ENCODE peak calls at places on chromosome 7, in five cellular contexts. Z is hepatocyte, T is PC-3, U is IMR-90, A is right lobe of liver. M is an unnamed sample. For H3K4me1, the result is how much of the 10 kb centered on the place peaks cover.

GRCh38 chr7:41870505-41871138 is 167.7 kb upstream of the INHBA start:
- DNase-seq in Z (no peak), T (no peak), U (peak), A (no peak), M (no peak)

GRCh38 chr7:65477326-65477725 is 103.7 kb downstream of the ZNF92 start:
- DNase-seq in U (peak), A (no peak), T (peak), Z (peak), M (no peak)

GRCh38 chr7:2363283-2363682 is 8.7 kb downstream of the EIF3B start:
- DNase-seq in A (no peak), Z (no peak), U (no peak), T (no peak), M (no peak)

GRCh38 chr7:114939484-114940097 is 17.7 kb downstream of the MDFIC start:
- DNase-seq in A (no peak), T (peak), U (no peak), Z (no peak), M (no peak)

GRCh38 chr7:152587366-152587765 is 88.6 kb downstream of the XRCC2 start:
- DNase-seq in T (no peak), Z (no peak), A (no peak), U (no peak), M (no peak)

GRCh38 chr7:78095549-78095948 is 297.0 kb downstream of the PHTF2 start:
- DNase-seq in T (no peak), U (peak), Z (no peak), A (no peak), M (no peak)

GRCh38 chr7:139370943-139371313 is 11.2 kb downstream of the LUC7L2 start:
- DNase-seq in U (no peak), Z (no peak), T (no peak), A (no peak), M (no peak)

GRCh38 chr7:111933614-111934013 is 272.6 kb downstream of the DOCK4 start:
- DNase-seq in T (no peak), Z (peak), U (no peak), A (no peak), M (no peak)

GRCh38 chr7:50369408-50370026 is 65.0 kb downstream of the IKZF1 start:
- DNase-seq in A (no peak), U (no peak), T (peak), Z (no peak), M (no peak)

GRCh38 chr7:75756340-75757297 is 15.4 kb downstream of the CCL26 start:
- DNase-seq in U (peak), A (no peak), T (peak), Z (peak), M (no peak)

GRCh38 chr7:46123-46829 is 146.1 kb upstream of the FAM20C start:
- DNase-seq in Z (no peak), U (no peak), A (peak), T (no peak), M (no peak)

GRCh38 chr7:65238785-65239184 is 134.9 kb upstream of the ZNF92 start:
- DNase-seq in U (no peak), A (no peak), T (no peak), Z (no peak), M (no peak)

GRCh38 chr7:143331179-143331825 is 15.4 kb downstream of the CLCN1 start:
- DNase-seq in Z (no peak), A (no peak), T (peak), U (peak), M (no peak)

GRCh38 chr7:92058040-92058439 is 76.2 kb downstream of the CYP51A1 start:
- DNase-seq in U (no peak), A (no peak), Z (no peak), T (no peak), M (no peak)

GRCh38 chr7:155360495-155361362 is 63.1 kb downstream of the INSIG1 start:
- DNase-seq in A (peak), U (no peak), T (no peak), Z (no peak), M (no peak)

GRCh38 chr7:37131855-37132254 is 316.8 kb downstream of the ELMO1 start:
- DNase-seq in A (no peak), Z (no peak), T (no peak), U (no peak), M (no peak)

GRCh38 chr7:38863609-38864291 is 45.2 kb downstream of the VPS41 start:
- DNase-seq in Z (peak), U (no peak), A (peak), T (peak), M (no peak)

GRCh38 chr7:33807779-33808482 is 97.4 kb upstream of the BMPER start:
- DNase-seq in T (peak), Z (peak), A (peak), U (peak), M (peak)

GRCh38 chr7:142248-142955 is 50.0 kb upstream of the FAM20C start:
- DNase-seq in A (peak), Z (peak), U (no peak), T (no peak), M (peak)

GRCh38 chr7:45089314-45089891 is 634 bp upstream of the NACAD start:
- DNase-seq in A (no peak), Z (peak), U (peak), T (peak), M (peak)

GRCh38 chr7:98984126-98984525 is 105.8 kb downstream of the TRRAP start:
- DNase-seq in T (no peak), U (no peak), Z (no peak), A (no peak), M (no peak)

GRCh38 chr7:119270045-119270464 is 1002.9 kb upstream of the KCND2 start:
- DNase-seq in A (peak), U (peak), T (peak), Z (peak), M (peak)

GRCh38 chr7:97733276-97734206 is 1.7 kb downstream of the TAC1 start:
- DNase-seq in T (no peak), U (no peak), Z (peak), A (peak), M (peak)

GRCh38 chr7:24301703-24302102 is 17.7 kb downstream of the NPY start:
- DNase-seq in Z (no peak), T (no peak), U (no peak), A (no peak), M (no peak)

GRCh38 chr7:376306-376969 is 86.5 kb downstream of the FOXL3 start:
- DNase-seq in Z (peak), A (peak), T (no peak), U (no peak), M (no peak)

GRCh38 chr7:8175929-8176369 is 86.0 kb downstream of the ICA1 start:
- DNase-seq in U (no peak), T (no peak), A (peak), Z (peak), M (no peak)

GRCh38 chr7:87216701-87217508 is 2.6 kb downstream of the TMEM243 start:
- DNase-seq in T (no peak), U (no peak), A (no peak), Z (no peak), M (no peak)

GRCh38 chr7:81053623-81054022 is 134.8 kb upstream of the SEMA3C start:
- DNase-seq in A (no peak), T (peak), U (peak), Z (peak), M (no peak)

GRCh38 chr7:55073051-55073511 is 54.3 kb downstream of the EGFR start:
- DNase-seq in A (no peak), T (peak), Z (no peak), U (peak), M (no peak)

GRCh38 chr7:85928500-85928899 is 715.2 kb upstream of the GRM3 start:
- DNase-seq in Z (no peak), A (no peak), T (no peak), U (no peak), M (no peak)
- H3K4me3 ChIP-seq in Z (no peak), A (no peak), T (no peak), U (no peak), M (no peak)

GRCh38 chr7:103121641-103122040 is 27.3 kb downstream of the NAPEPLD start:
- DNase-seq in T (no peak), A (no peak), Z (no peak), U (no peak), M (no peak)
- H3K4me1 ChIP-seq in T (under half), A (under half), Z (under half), U (under half), M (under half)

GRCh38 chr7:3673524-3673923 is 372.5 kb downstream of the SDK1 start:
- DNase-seq in T (peak), A (no peak), Z (peak), U (peak), M (peak)
- TF ChIP-seq CTCF in T (peak), A (peak), Z (peak), U (peak), M (peak)

DNA sequence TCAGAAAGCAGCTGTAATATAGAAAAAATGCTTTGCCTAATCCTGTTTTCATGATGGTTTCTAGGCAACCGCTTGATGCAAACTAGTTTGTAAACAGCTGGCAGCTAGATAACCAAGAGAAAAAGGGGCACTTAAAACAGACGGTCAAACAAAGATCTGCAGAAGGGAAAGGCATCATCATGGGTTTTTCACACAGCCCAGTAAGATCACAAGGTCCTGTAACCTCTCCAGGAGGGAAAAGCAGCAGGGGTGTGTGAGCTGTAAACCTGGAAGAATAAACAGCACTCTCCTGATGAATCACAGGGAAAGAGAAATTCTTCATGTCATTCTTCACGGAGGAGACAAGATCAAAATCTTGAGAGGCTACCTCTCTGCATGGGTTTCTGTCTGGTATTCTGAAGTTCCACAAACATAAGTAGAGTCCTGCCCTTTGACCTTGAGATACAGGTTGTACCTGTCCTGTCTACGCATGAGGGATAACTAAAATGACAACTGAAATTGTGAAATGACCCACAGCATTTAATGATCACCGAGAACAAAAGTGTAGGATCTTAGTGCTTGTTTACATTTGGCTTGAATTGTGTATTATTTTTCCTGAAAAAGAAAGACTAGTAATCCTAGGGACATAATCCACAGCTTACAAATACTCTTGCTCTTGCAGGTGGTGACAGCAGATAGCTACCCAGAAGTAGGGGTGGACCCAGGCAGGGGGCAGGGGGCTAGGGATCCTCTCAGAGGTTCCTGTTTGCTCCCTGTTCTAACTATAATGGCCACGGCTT is 48.0 kb downstream of the CREB3L2 start:
- DNase-seq in A (no peak), Z (peak), U (peak), T (peak), M (no peak)
- H3K4me3 ChIP-seq in A (no peak), Z (no peak), U (no peak), T (peak), M (no peak)

GRCh38 chr7:137977173-137977572 is 24.7 kb downstream of the CREB3L2 start:
- DNase-seq in A (no peak), T (peak), Z (no peak), U (no peak), M (no peak)
- H3K4me1 ChIP-seq in A (under half), T (under half), Z (under half), U (under half), M (under half)

DNA sequence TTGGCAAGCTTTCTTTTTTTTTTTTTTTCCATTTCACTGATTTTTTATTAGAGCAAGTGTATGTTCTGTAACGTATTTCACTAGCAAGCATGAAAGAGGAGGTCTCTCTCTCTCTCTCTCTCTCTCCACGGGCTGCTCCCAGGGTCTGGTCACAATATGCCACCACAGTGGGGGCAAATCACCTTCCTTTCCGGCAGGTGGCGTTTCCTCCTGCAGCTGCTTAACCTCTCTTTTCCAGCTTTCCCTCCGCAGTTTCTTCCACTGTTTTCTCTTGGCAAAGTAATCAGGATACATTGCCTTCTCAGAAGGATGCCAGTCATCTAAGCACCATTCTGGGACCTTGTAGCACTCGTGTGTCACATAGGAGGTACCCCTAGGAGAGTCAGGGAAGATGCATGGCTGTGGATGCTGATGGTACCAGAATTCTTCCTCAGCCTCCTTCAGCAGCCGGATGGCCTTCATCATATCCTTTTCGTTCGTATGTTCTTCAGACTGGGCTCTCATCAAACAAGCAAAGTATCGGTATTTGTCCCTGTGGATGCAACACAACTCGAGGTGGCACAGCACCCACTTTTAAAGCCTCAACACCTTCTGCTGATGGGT is 197.3 kb upstream of the PODXL start:
- DNase-seq in U (no peak), A (no peak), T (peak), Z (peak), M (no peak)
- TF ChIP-seq CTCF in U (peak), A (no peak), T (peak), Z (peak), M (no peak)